ENCODE peak calls at places on chromosomes 2 and 18, in five cellular contexts. T is B cell, L is AG09319, H is SHP77, M is choroid plexus epithelial cell. A is an unnamed sample.

GRCh38 chr2:64101141-64101591 is 43.1 kb downstream of the PELI1 start:
- DNase-seq in T (no peak), L (no peak), H (no peak), M (no peak), A (no peak)

GRCh38 chr18:52422985-52423601 is 83.1 kb downstream of the DCC start:
- DNase-seq in T (no peak), L (no peak), H (peak), M (no peak), A (no peak)

GRCh38 chr2:135952891-135953290 is 32.5 kb downstream of the DARS1 start:
- DNase-seq in T (no peak), L (no peak), H (no peak), M (peak), A (no peak)

GRCh38 chr18:48794251-48794970 is 156.4 kb downstream of the SMAD7 start:
- DNase-seq in T (no peak), L (no peak), H (no peak), M (no peak), A (no peak)

GRCh38 chr18:61388010-61388409 is 54.8 kb downstream of the CDH20 start:
- DNase-seq in T (no peak), L (no peak), H (no peak), M (peak), A (no peak)

GRCh38 chr2:159982842-159983785 is 79.3 kb downstream of the PLA2R1 start:
- DNase-seq in T (no peak), L (no peak), H (no peak), M (peak), A (no peak)

GRCh38 chr2:72780483-72780882 is 45.4 kb downstream of the EXOC6B start:
- DNase-seq in T (no peak), L (no peak), H (no peak), M (peak), A (no peak)

GRCh38 chr18:58013241-58014211 is 30.5 kb upstream of the NEDD4L start:
- DNase-seq in T (no peak), L (no peak), H (no peak), M (no peak), A (no peak)

GRCh38 chr2:160613466-160614153 is 120.0 kb upstream of the RBMS1 start:
- DNase-seq in T (no peak), L (no peak), H (no peak), M (peak), A (no peak)

GRCh38 chr18:30971338-30971956 is 71.1 kb downstream of the DSC3 start:
- DNase-seq in T (no peak), L (no peak), H (peak), M (peak), A (no peak)

GRCh38 chr2:215435809-215436704 is at the start of gene FN1:
- DNase-seq in T (peak), L (peak), H (peak), M (peak), A (no peak)

GRCh38 chr2:23467618-23468017 is 82.6 kb downstream of the KLHL29 start:
- DNase-seq in T (no peak), L (no peak), H (no peak), M (no peak), A (no peak)

GRCh38 chr18:78069784-78070664 is 820.4 kb downstream of the GALR1 start:
- DNase-seq in T (no peak), L (no peak), H (peak), M (peak), A (no peak)

GRCh38 chr2:65344182-65344581 is 88.2 kb downstream of the SPRED2 start:
- DNase-seq in T (no peak), L (no peak), H (no peak), M (no peak), A (no peak)

GRCh38 chr2:238570926-238571325 is 144.2 kb downstream of the ASB1 start:
- DNase-seq in T (no peak), L (no peak), H (no peak), M (no peak), A (no peak)

GRCh38 chr2:205902041-205902898 is 183.7 kb downstream of the INO80D start:
- DNase-seq in T (no peak), L (no peak), H (peak), M (peak), A (no peak)

GRCh38 chr2:219037783-219038549 is 3.4 kb downstream of the CFAP65 start:
- DNase-seq in T (no peak), L (no peak), H (no peak), M (no peak), A (no peak)

GRCh38 chr2:16100006-16100405 is 159.7 kb downstream of the MYCN start:
- DNase-seq in T (no peak), L (no peak), H (no peak), M (no peak), A (no peak)

GRCh38 chr2:20212459-20212870 is 12.5 kb downstream of the SDC1 start:
- DNase-seq in T (no peak), L (no peak), H (no peak), M (peak), A (no peak)